ENCODE peak calls at places on chromosome 16, in six cellular contexts. One of them, this sample, is unnamed.

GRCh38 chr16:1312903-1313302 is 3.5 kb downstream of the UBE2I start:
- DNase-seq in cardiac fibroblast: no peak
- DNase-seq in foreskin fibroblast: no peak
- DNase-seq in dorsolateral prefrontal cortex: no peak
- DNase-seq in neural progenitor cell: no peak
- DNase-seq in AG09309: no peak
- DNase-seq in this sample: no peak

GRCh38 chr16:5036228-5037156 is 2.8 kb upstream of the NAGPA start:
- DNase-seq in cardiac fibroblast: peak; percentile 75
- DNase-seq in foreskin fibroblast: no peak
- DNase-seq in dorsolateral prefrontal cortex: no peak
- DNase-seq in neural progenitor cell: no peak
- DNase-seq in AG09309: no peak
- DNase-seq in this sample: no peak

GRCh38 chr16:11201498-11202259 is 54.3 kb downstream of the SOCS1 start:
- DNase-seq in cardiac fibroblast: peak; percentile 67
- DNase-seq in foreskin fibroblast: peak; percentile 93
- DNase-seq in dorsolateral prefrontal cortex: no peak
- DNase-seq in neural progenitor cell: peak; percentile 45
- DNase-seq in AG09309: peak; percentile 37
- DNase-seq in this sample: no peak

GRCh38 chr16:53782148-53782547 is 78.2 kb downstream of the FTO start:
- DNase-seq in cardiac fibroblast: no peak
- DNase-seq in foreskin fibroblast: no peak
- DNase-seq in dorsolateral prefrontal cortex: no peak
- DNase-seq in neural progenitor cell: no peak
- DNase-seq in AG09309: no peak
- DNase-seq in this sample: no peak

GRCh38 chr16:4465977-4466779 is 8.2 kb downstream of the NMRAL1 start:
- DNase-seq in cardiac fibroblast: peak; percentile 62
- DNase-seq in foreskin fibroblast: no peak
- DNase-seq in dorsolateral prefrontal cortex: no peak
- DNase-seq in neural progenitor cell: no peak
- DNase-seq in AG09309: no peak
- DNase-seq in this sample: no peak

GRCh38 chr16:81567987-81568748 is 123.6 kb downstream of the CMIP start:
- DNase-seq in cardiac fibroblast: peak; percentile 81
- DNase-seq in foreskin fibroblast: peak; percentile 84
- DNase-seq in dorsolateral prefrontal cortex: no peak
- DNase-seq in neural progenitor cell: no peak
- DNase-seq in AG09309: peak; percentile 20
- DNase-seq in this sample: peak; percentile 36

GRCh38 chr16:20740007-20740883 is 1.4 kb downstream of the THUMPD1 start:
- DNase-seq in cardiac fibroblast: peak; percentile 33
- DNase-seq in foreskin fibroblast: peak; percentile 45
- DNase-seq in dorsolateral prefrontal cortex: no peak
- DNase-seq in neural progenitor cell: no peak
- DNase-seq in AG09309: no peak
- DNase-seq in this sample: no peak

GRCh38 chr16:23827245-23827543 is 8.6 kb upstream of the PRKCB start:
- DNase-seq in cardiac fibroblast: no peak
- DNase-seq in foreskin fibroblast: no peak
- DNase-seq in dorsolateral prefrontal cortex: no peak
- DNase-seq in neural progenitor cell: no peak
- DNase-seq in AG09309: no peak
- DNase-seq in this sample: no peak

GRCh38 chr16:67537270-67537635 is 8.6 kb downstream of the RIPOR1 start:
- DNase-seq in cardiac fibroblast: peak; percentile 71
- DNase-seq in foreskin fibroblast: peak; percentile 83
- DNase-seq in dorsolateral prefrontal cortex: no peak
- DNase-seq in neural progenitor cell: peak; percentile 78
- DNase-seq in AG09309: no peak
- DNase-seq in this sample: no peak

GRCh38 chr16:16019488-16019887 is 70.1 kb downstream of the ABCC1 start:
- DNase-seq in cardiac fibroblast: peak; percentile 55
- DNase-seq in foreskin fibroblast: peak; percentile 72
- DNase-seq in dorsolateral prefrontal cortex: no peak
- DNase-seq in neural progenitor cell: no peak
- DNase-seq in AG09309: no peak
- DNase-seq in this sample: no peak

GRCh38 chr16:14668556-14669223 is 25.4 kb downstream of the PLA2G10 start:
- DNase-seq in cardiac fibroblast: peak; percentile 12
- DNase-seq in foreskin fibroblast: no peak
- DNase-seq in dorsolateral prefrontal cortex: no peak
- DNase-seq in neural progenitor cell: no peak
- DNase-seq in AG09309: no peak
- DNase-seq in this sample: no peak

GRCh38 chr16:10876799-10877341 is at the start of gene CIITA:
- DNase-seq in cardiac fibroblast: peak; percentile 64
- DNase-seq in foreskin fibroblast: peak; percentile 98
- DNase-seq in dorsolateral prefrontal cortex: peak; percentile 44
- DNase-seq in neural progenitor cell: no peak
- DNase-seq in AG09309: peak; percentile 55
- DNase-seq in this sample: no peak

GRCh38 chr16:18048858-18049257 is 287.7 kb downstream of the NPIPA8 start:
- DNase-seq in cardiac fibroblast: no peak
- DNase-seq in foreskin fibroblast: no peak
- DNase-seq in dorsolateral prefrontal cortex: no peak
- DNase-seq in neural progenitor cell: no peak
- DNase-seq in AG09309: no peak
- DNase-seq in this sample: no peak

GRCh38 chr16:26816885-26817571 is 249.7 kb upstream of the C16orf82 start:
- DNase-seq in cardiac fibroblast: no peak
- DNase-seq in foreskin fibroblast: peak; percentile 80
- DNase-seq in dorsolateral prefrontal cortex: no peak
- DNase-seq in neural progenitor cell: no peak
- DNase-seq in AG09309: no peak
- DNase-seq in this sample: no peak

GRCh38 chr16:7423436-7423941 is 90.8 kb downstream of the RBFOX1 start:
- DNase-seq in cardiac fibroblast: no peak
- DNase-seq in foreskin fibroblast: no peak
- DNase-seq in dorsolateral prefrontal cortex: no peak
- DNase-seq in neural progenitor cell: no peak
- DNase-seq in AG09309: no peak
- DNase-seq in this sample: no peak

GRCh38 chr16:57191056-57191536 is 5.0 kb downstream of the RSPRY1 start:
- DNase-seq in cardiac fibroblast: no peak
- DNase-seq in foreskin fibroblast: peak; percentile 72
- DNase-seq in dorsolateral prefrontal cortex: no peak
- DNase-seq in neural progenitor cell: no peak
- DNase-seq in AG09309: no peak
- DNase-seq in this sample: no peak

GRCh38 chr16:71919033-71919432 is 23.7 kb downstream of the IST1 start:
- DNase-seq in cardiac fibroblast: no peak
- DNase-seq in foreskin fibroblast: no peak
- DNase-seq in dorsolateral prefrontal cortex: no peak
- DNase-seq in neural progenitor cell: no peak
- DNase-seq in AG09309: no peak
- DNase-seq in this sample: no peak

GRCh38 chr16:75204410-75204758 is 2.6 kb downstream of the CTRB2 start:
- DNase-seq in cardiac fibroblast: no peak
- DNase-seq in foreskin fibroblast: no peak
- DNase-seq in dorsolateral prefrontal cortex: no peak
- DNase-seq in neural progenitor cell: no peak
- DNase-seq in AG09309: no peak
- DNase-seq in this sample: no peak

GRCh38 chr16:3762080-3762750 is 44.9 kb upstream of the TRAP1 start:
- DNase-seq in cardiac fibroblast: no peak
- DNase-seq in foreskin fibroblast: no peak
- DNase-seq in dorsolateral prefrontal cortex: no peak
- DNase-seq in neural progenitor cell: no peak
- DNase-seq in AG09309: no peak
- DNase-seq in this sample: no peak

GRCh38 chr16:25006504-25007055 is 8.6 kb downstream of the ARHGAP17 start:
- DNase-seq in cardiac fibroblast: peak; percentile 73
- DNase-seq in foreskin fibroblast: peak; percentile 88
- DNase-seq in dorsolateral prefrontal cortex: no peak
- DNase-seq in neural progenitor cell: no peak
- DNase-seq in AG09309: no peak
- DNase-seq in this sample: no peak

GRCh38 chr16:50644730-50645129 is 36.4 kb downstream of the SNX20 start:
- DNase-seq in cardiac fibroblast: peak; percentile 63
- DNase-seq in foreskin fibroblast: peak; percentile 15
- DNase-seq in dorsolateral prefrontal cortex: no peak
- DNase-seq in neural progenitor cell: peak; percentile 42
- DNase-seq in AG09309: peak; percentile 4
- DNase-seq in this sample: no peak

GRCh38 chr16:56767018-56767417 is 37.1 kb downstream of the NUP93 start:
- DNase-seq in cardiac fibroblast: no peak
- DNase-seq in foreskin fibroblast: no peak
- DNase-seq in dorsolateral prefrontal cortex: no peak
- DNase-seq in neural progenitor cell: no peak
- DNase-seq in AG09309: no peak
- DNase-seq in this sample: no peak

GRCh38 chr16:74224828-74225227 is 71.8 kb upstream of the PSMD7 start:
- DNase-seq in cardiac fibroblast: peak; percentile 62
- DNase-seq in foreskin fibroblast: peak; percentile 1
- DNase-seq in dorsolateral prefrontal cortex: no peak
- DNase-seq in neural progenitor cell: no peak
- DNase-seq in AG09309: no peak
- DNase-seq in this sample: peak; percentile 7

GRCh38 chr16:4183258-4184037 is 58.4 kb downstream of the SRL start:
- DNase-seq in cardiac fibroblast: peak; percentile 97
- DNase-seq in foreskin fibroblast: peak; percentile 98
- DNase-seq in dorsolateral prefrontal cortex: peak; percentile 84
- DNase-seq in neural progenitor cell: peak; percentile 98
- DNase-seq in AG09309: peak; percentile 69
- DNase-seq in this sample: no peak

GRCh38 chr16:56362057-56362655 is 63.2 kb downstream of the AMFR start:
- DNase-seq in cardiac fibroblast: no peak
- DNase-seq in foreskin fibroblast: no peak
- DNase-seq in dorsolateral prefrontal cortex: no peak
- DNase-seq in neural progenitor cell: no peak
- DNase-seq in AG09309: no peak
- DNase-seq in this sample: no peak

GRCh38 chr16:80569440-80570105 is 28.8 kb downstream of the DYNLRB2 start:
- DNase-seq in cardiac fibroblast: peak; percentile 27
- DNase-seq in foreskin fibroblast: peak; percentile 50
- DNase-seq in dorsolateral prefrontal cortex: no peak
- DNase-seq in neural progenitor cell: no peak
- DNase-seq in AG09309: no peak
- DNase-seq in this sample: no peak

GRCh38 chr16:9308300-9309209 is 217.1 kb downstream of the HAPSTR1 start:
- DNase-seq in cardiac fibroblast: no peak
- DNase-seq in foreskin fibroblast: no peak
- DNase-seq in dorsolateral prefrontal cortex: no peak
- DNase-seq in neural progenitor cell: no peak
- DNase-seq in AG09309: no peak
- DNase-seq in this sample: peak; percentile 64

GRCh38 chr16:18827890-18828289 is 26.5 kb upstream of the ARL6IP1 start:
- DNase-seq in cardiac fibroblast: no peak
- DNase-seq in foreskin fibroblast: no peak
- DNase-seq in dorsolateral prefrontal cortex: no peak
- DNase-seq in neural progenitor cell: no peak
- DNase-seq in AG09309: no peak
- DNase-seq in this sample: no peak

GRCh38 chr16:46961373-46962353 is 11.8 kb downstream of the DNAJA2 start:
- DNase-seq in cardiac fibroblast: no peak
- DNase-seq in foreskin fibroblast: peak; percentile 67
- DNase-seq in dorsolateral prefrontal cortex: no peak
- DNase-seq in neural progenitor cell: no peak
- DNase-seq in AG09309: no peak
- DNase-seq in this sample: no peak

GRCh38 chr16:66325977-66326376 is 40.5 kb upstream of the CDH5 start:
- DNase-seq in cardiac fibroblast: no peak
- DNase-seq in foreskin fibroblast: no peak
- DNase-seq in dorsolateral prefrontal cortex: no peak
- DNase-seq in neural progenitor cell: no peak
- DNase-seq in AG09309: no peak
- DNase-seq in this sample: no peak

GRCh38 chr16:86222965-86223551 is 287.3 kb upstream of the FOXF1 start:
- DNase-seq in cardiac fibroblast: peak; percentile 67
- DNase-seq in foreskin fibroblast: peak; percentile 93
- DNase-seq in dorsolateral prefrontal cortex: no peak
- DNase-seq in neural progenitor cell: no peak
- DNase-seq in AG09309: peak; percentile 82
- DNase-seq in this sample: no peak
- H3K4me3 ChIP-seq in cardiac fibroblast: peak overlapping the region; percentile 22
- H3K4me3 ChIP-seq in foreskin fibroblast: peak overlapping the region; percentile 44
- H3K4me3 ChIP-seq in dorsolateral prefrontal cortex: no peak overlapping the region
- H3K4me3 ChIP-seq in neural progenitor cell: no peak overlapping the region
- H3K4me3 ChIP-seq in AG09309: peak overlapping the region; percentile 33
- H3K4me3 ChIP-seq in this sample: no peak overlapping the region

GRCh38 chr16:30829130-30830071 is 42.4 kb upstream of the ZNF629 start:
- DNase-seq in cardiac fibroblast: no peak
- DNase-seq in foreskin fibroblast: peak; percentile 14
- DNase-seq in dorsolateral prefrontal cortex: no peak
- DNase-seq in neural progenitor cell: no peak
- DNase-seq in AG09309: no peak
- DNase-seq in this sample: no peak
- H3K4me3 ChIP-seq in cardiac fibroblast: no peak overlapping the region
- H3K4me3 ChIP-seq in foreskin fibroblast: no peak overlapping the region
- H3K4me3 ChIP-seq in dorsolateral prefrontal cortex: no peak overlapping the region
- H3K4me3 ChIP-seq in neural progenitor cell: no peak overlapping the region
- H3K4me3 ChIP-seq in AG09309: no peak overlapping the region
- H3K4me3 ChIP-seq in this sample: no peak overlapping the region

DNA sequence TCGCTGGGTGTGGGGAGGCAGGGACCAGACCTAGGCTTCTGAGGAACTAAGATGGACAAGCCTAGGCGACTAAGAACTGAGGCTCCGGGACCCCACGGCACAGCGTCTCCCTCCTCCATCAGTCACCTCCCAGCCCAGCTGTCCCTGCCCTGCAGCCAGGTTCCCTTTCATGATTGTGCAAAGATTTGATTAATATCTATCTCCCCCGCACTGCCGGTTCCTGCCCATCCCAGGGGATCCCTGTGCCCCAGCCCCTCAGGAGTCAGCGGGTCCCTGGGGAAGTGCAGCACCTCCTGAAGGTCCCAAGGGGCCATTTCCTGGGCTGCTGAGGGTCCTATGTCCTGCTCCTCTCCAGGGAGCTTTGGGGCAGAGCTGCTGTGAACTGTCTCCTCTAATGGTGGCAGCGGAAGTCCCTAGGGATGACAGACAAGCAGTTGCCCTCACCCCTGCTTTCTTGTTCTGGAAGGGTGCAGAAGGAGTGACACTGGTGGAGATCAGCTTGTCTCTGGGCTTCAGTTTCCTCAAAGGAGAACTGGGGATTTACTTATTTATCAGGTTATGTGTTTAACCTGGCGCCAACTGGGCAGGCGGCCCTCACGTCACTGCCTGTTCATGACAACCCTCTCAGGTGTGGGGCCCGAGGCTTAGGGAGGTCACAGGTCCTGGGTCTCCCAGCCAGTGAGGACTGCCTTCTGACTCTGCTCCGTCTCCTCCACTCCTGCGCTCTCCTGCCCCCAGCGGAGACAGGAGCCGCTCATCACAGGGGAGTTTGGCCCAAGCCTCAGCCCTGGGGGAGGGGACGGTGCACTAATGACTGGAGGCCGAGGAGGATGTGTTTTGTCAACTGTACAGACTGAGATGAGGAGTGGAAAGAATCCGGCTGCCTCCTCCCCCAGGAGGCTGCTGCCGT is 1.9 kb upstream of the C16orf74 start:
- DNase-seq in cardiac fibroblast: peak; percentile 60
- DNase-seq in foreskin fibroblast: peak; percentile 49
- DNase-seq in dorsolateral prefrontal cortex: no peak
- DNase-seq in neural progenitor cell: peak; percentile 78
- DNase-seq in AG09309: no peak
- DNase-seq in this sample: no peak
- H3K4me3 ChIP-seq in cardiac fibroblast: no peak overlapping the region
- H3K4me3 ChIP-seq in foreskin fibroblast: no peak overlapping the region
- H3K4me3 ChIP-seq in dorsolateral prefrontal cortex: no peak overlapping the region
- H3K4me3 ChIP-seq in neural progenitor cell: no peak overlapping the region
- H3K4me3 ChIP-seq in AG09309: no peak overlapping the region
- H3K4me3 ChIP-seq in this sample: no peak overlapping the region

GRCh38 chr16:58685084-58685449 is 497 bp upstream of the SLC38A7 start:
- DNase-seq in cardiac fibroblast: no peak
- DNase-seq in foreskin fibroblast: no peak
- DNase-seq in dorsolateral prefrontal cortex: no peak
- DNase-seq in neural progenitor cell: no peak
- DNase-seq in AG09309: no peak
- DNase-seq in this sample: no peak
- H3K4me3 ChIP-seq in cardiac fibroblast: no peak overlapping the region
- H3K4me3 ChIP-seq in foreskin fibroblast: peak overlapping the region; percentile 90
- H3K4me3 ChIP-seq in dorsolateral prefrontal cortex: peak overlapping the region; percentile 99
- H3K4me3 ChIP-seq in neural progenitor cell: peak overlapping the region; percentile 79
- H3K4me3 ChIP-seq in AG09309: no peak overlapping the region
- H3K4me3 ChIP-seq in this sample: peak overlapping the region; percentile 99